ENCODE peak calls at places on chromosomes 5 and 9, in six cellular contexts. E is GM12891, M is K562, T is HCT116, F is upper lobe of left lung, K is suprapubic skin. L is an unnamed sample.

GRCh38 chr9:112226091-112226490 is 51.0 kb upstream of the SUSD1 start:
- DNase-seq in K (no peak), F (no peak), T (no peak), M (no peak), E (no peak), L (no peak)

GRCh38 chr9:74856997-74857396 is 30.7 kb downstream of the TRPM6 start:
- DNase-seq in T (no peak), K (no peak), E (no peak), M (no peak), F (no peak), L (no peak)

GRCh38 chr5:143404416-143405062 is 1.1 kb upstream of the NR3C1 start:
- DNase-seq in T (no peak), M (peak), K (peak), F (peak), E (peak), L (peak)

GRCh38 chr5:20678814-20679298 is 690.9 kb upstream of the CDH18 start:
- DNase-seq in F (no peak), K (no peak), M (no peak), T (no peak), E (no peak), L (no peak)

GRCh38 chr5:83149671-83150070 is 72.3 kb downstream of the XRCC4 start:
- DNase-seq in F (no peak), T (no peak), M (no peak), E (no peak), K (no peak), L (no peak)

GRCh38 chr5:7857918-7858632 is 7.1 kb upstream of the CFAP90 start:
- DNase-seq in F (no peak), K (no peak), T (no peak), E (no peak), M (peak), L (no peak)

GRCh38 chr5:103706939-103707682 is 144.5 kb upstream of the NUDT12 start:
- DNase-seq in E (no peak), M (no peak), K (no peak), T (no peak), F (no peak), L (no peak)

GRCh38 chr5:78639811-78640210 is 8.8 kb downstream of the LHFPL2 start:
- DNase-seq in T (no peak), E (no peak), F (no peak), K (no peak), M (no peak), L (no peak)

GRCh38 chr9:107286057-107286456 is 3.0 kb downstream of the RAD23B start:
- DNase-seq in T (no peak), M (peak), K (no peak), F (no peak), E (no peak), L (no peak)

GRCh38 chr5:53334431-53334941 is 145.9 kb upstream of the FST start:
- DNase-seq in E (no peak), T (no peak), F (no peak), K (no peak), M (no peak), L (no peak)

GRCh38 chr5:135944967-135945560 is 9.7 kb downstream of the LECT2 start:
- DNase-seq in T (peak), M (peak), K (no peak), F (peak), E (no peak), L (no peak)

GRCh38 chr5:160799160-160799559 is 52.9 kb downstream of the ATP10B start:
- DNase-seq in E (no peak), K (no peak), F (peak), T (no peak), M (no peak), L (no peak)

GRCh38 chr9:123049589-123050222 is 16.2 kb downstream of the GPR21 start:
- DNase-seq in M (no peak), F (no peak), T (no peak), K (no peak), E (no peak), L (peak)

GRCh38 chr5:120765189-120765588 is 301.1 kb downstream of the PRR16 start:
- DNase-seq in F (no peak), K (no peak), M (no peak), E (no peak), T (no peak), L (no peak)

GRCh38 chr9:111965566-111966019 is 69.0 kb downstream of the UGCG start:
- DNase-seq in M (no peak), E (no peak), K (no peak), T (peak), F (peak), L (no peak)

GRCh38 chr9:93677641-93678136 is 101.3 kb downstream of the PHF2 start:
- DNase-seq in K (peak), E (no peak), T (no peak), M (no peak), F (no peak), L (no peak)

GRCh38 chr9:84711936-84712335 is 42.4 kb downstream of the NTRK2 start:
- DNase-seq in K (no peak), M (no peak), E (no peak), T (no peak), F (no peak), L (no peak)

GRCh38 chr5:82004511-82004910 is 32.7 kb downstream of the ATG10 start:
- DNase-seq in F (no peak), M (no peak), T (no peak), E (no peak), K (no peak), L (no peak)

GRCh38 chr5:108997720-108998119 is 250.0 kb downstream of the FER start:
- DNase-seq in F (no peak), K (no peak), M (no peak), E (no peak), T (no peak), L (no peak)

GRCh38 chr9:94602666-94603065 is 9.0 kb upstream of the FBP2 start:
- DNase-seq in E (no peak), K (no peak), F (no peak), M (no peak), T (no peak), L (no peak)

GRCh38 chr9:75071530-75072122 is 16.3 kb downstream of the NMRK1 start:
- DNase-seq in M (peak), K (no peak), T (peak), E (no peak), F (peak), L (peak)

GRCh38 chr9:128624566-128624965 is 32.1 kb downstream of the DYNC2I2 start:
- DNase-seq in T (no peak), E (no peak), K (no peak), F (no peak), M (no peak), L (no peak)

GRCh38 chr9:123338710-123339665 is 17.0 kb upstream of the CRB2 start:
- DNase-seq in E (no peak), K (no peak), T (no peak), M (peak), F (peak), L (peak)

GRCh38 chr9:133103183-133103986 is 17.7 kb downstream of the RALGDS start:
- DNase-seq in F (peak), T (no peak), E (peak), M (peak), K (peak), L (peak)

GRCh38 chr5:154315196-154315595 is 124.7 kb downstream of the GALNT10 start:
- DNase-seq in F (no peak), K (no peak), T (no peak), M (no peak), E (no peak), L (no peak)

GRCh38 chr5:95884511-95884910 is 62.0 kb upstream of the GLRX start:
- DNase-seq in M (peak), K (no peak), T (no peak), F (no peak), E (no peak), L (no peak)

GRCh38 chr5:95886340-95887044 is 64.0 kb upstream of the GLRX start:
- DNase-seq in F (no peak), E (no peak), T (no peak), M (no peak), K (no peak), L (no peak)

GRCh38 chr5:95883185-95884020 is 60.9 kb upstream of the GLRX start:
- DNase-seq in E (no peak), K (no peak), F (no peak), T (no peak), M (no peak), L (no peak)

GRCh38 chr5:95881833-95882232 is 59.3 kb upstream of the GLRX start:
- DNase-seq in F (no peak), K (no peak), E (no peak), T (no peak), M (no peak), L (no peak)

DNA sequence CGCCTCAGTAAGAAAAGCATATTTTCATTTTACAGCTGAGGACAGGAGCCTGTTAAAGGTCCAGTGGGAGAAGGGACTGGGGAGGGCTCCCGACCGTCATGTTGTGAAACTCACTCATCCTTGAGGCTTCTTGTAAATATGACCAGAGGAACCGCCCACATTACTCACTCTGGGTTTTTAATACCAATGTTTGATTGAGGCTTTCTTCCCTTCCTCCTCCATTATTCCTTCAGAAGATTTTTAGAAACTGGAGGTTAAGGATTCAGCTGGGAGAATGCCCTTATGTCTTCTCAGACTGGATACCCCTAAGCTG is 61.5 kb upstream of the GLRX start:
- DNase-seq in F (no peak), E (no peak), M (peak), T (no peak), K (no peak), L (no peak)
- TF ChIP-seq POLR2AphosphoS5 in F (no peak), E (no peak), M (no peak), T (no peak), K (no peak), L (peak)

GRCh38 chr5:4208537-4208936 is 612.9 kb downstream of the IRX1 start:
- DNase-seq in F (no peak), M (no peak), T (no peak), E (no peak), K (no peak), L (no peak)
- TF ChIP-seq POLR2A in F (no peak), M (no peak), T (no peak), E (no peak), K (no peak), L (no peak)

GRCh38 chr9:76876098-76876497 is 29.8 kb downstream of the PRUNE2 start:
- DNase-seq in M (no peak), T (no peak), F (no peak), E (no peak), K (no peak), L (no peak)
- TF ChIP-seq POLR2AphosphoS5 in M (no peak), T (no peak), F (no peak), E (no peak), K (no peak), L (peak)

GRCh38 chr9:125706661-125707539 is at the start of gene MAPKAP1:
- DNase-seq in T (peak), F (peak), E (peak), K (peak), M (peak), L (peak)
- TF ChIP-seq POLR2A in T (peak), F (peak), E (peak), K (peak), M (peak), L (no peak)

GRCh38 chr5:170576602-170577584 is 73.1 kb downstream of the KCNIP1 start:
- DNase-seq in T (no peak), M (no peak), E (no peak), K (no peak), F (no peak), L (no peak)
- TF ChIP-seq POLR2AphosphoS5 in T (no peak), M (no peak), E (no peak), K (no peak), F (no peak), L (no peak)

DNA sequence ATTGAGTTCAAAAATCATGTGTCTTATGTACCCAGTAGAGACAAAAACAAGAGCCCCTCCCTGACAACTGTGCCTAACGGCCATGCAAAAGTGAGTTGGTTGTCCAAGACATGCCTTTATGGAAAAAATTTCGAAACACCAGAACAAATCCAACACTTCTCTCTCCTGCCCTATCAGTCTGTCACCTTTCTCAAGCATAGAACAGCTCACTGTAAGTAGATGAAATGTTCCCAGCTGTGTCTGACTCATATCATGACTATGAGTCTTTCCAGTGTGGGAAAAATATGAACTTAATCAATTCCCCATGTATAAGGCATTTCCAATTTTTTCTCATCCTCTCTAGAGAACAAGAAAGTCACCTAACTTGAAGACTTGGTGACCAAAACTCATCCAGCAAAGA is 191.5 kb upstream of the NREP start:
- DNase-seq in T (peak), F (no peak), M (no peak), E (no peak), K (no peak), L (no peak)
- TF ChIP-seq POLR2A in T (no peak), F (no peak), M (no peak), E (no peak), K (no peak), L (no peak)